ENCODE peak calls at places on chromosomes 12 and 14, in six cellular contexts. One of them, this sample, is unnamed.
A peak's percentile ranks its signal among the peaks of the same experiment; 100 is the strongest.

GRCh38 chr14:95711476-95712176 is 2.3 kb downstream of the TCL1A start:
- DNase-seq in activated CD8-positive, alpha-beta T cell treated with anti-CD3 and anti-CD28 coated beads for 36 hours: no peak
- DNase-seq in progenitor cell of endocrine pancreas: no peak
- DNase-seq in MCF 10A: no peak
- DNase-seq in HFFc6: no peak
- DNase-seq in A549: no peak
- DNase-seq in this sample: no peak

GRCh38 chr14:35390577-35391387 is 13.8 kb downstream of the NFKBIA start:
- DNase-seq in MCF 10A: peak; percentile 70
- DNase-seq in HFFc6: peak; percentile 54
- DNase-seq in activated CD8-positive, alpha-beta T cell treated with anti-CD3 and anti-CD28 coated beads for 36 hours: peak; percentile 48
- DNase-seq in A549: no peak
- DNase-seq in progenitor cell of endocrine pancreas: no peak
- DNase-seq in this sample: peak; percentile 57

GRCh38 chr14:68412505-68413496 is 380.1 kb downstream of the ZFP36L1 start:
- DNase-seq in A549: peak; percentile 77
- DNase-seq in activated CD8-positive, alpha-beta T cell treated with anti-CD3 and anti-CD28 coated beads for 36 hours: no peak
- DNase-seq in progenitor cell of endocrine pancreas: no peak
- DNase-seq in HFFc6: no peak
- DNase-seq in MCF 10A: no peak
- DNase-seq in this sample: no peak

GRCh38 chr12:51814311-51815088 is 34.0 kb downstream of the FIGNL2 start:
- DNase-seq in activated CD8-positive, alpha-beta T cell treated with anti-CD3 and anti-CD28 coated beads for 36 hours: peak; percentile 79
- DNase-seq in MCF 10A: no peak
- DNase-seq in progenitor cell of endocrine pancreas: peak; percentile 71
- DNase-seq in HFFc6: peak; percentile 45
- DNase-seq in A549: peak; percentile 82
- DNase-seq in this sample: peak; percentile 86

GRCh38 chr12:117279606-117280005 is 81.8 kb downstream of the NOS1 start:
- DNase-seq in MCF 10A: no peak
- DNase-seq in progenitor cell of endocrine pancreas: no peak
- DNase-seq in activated CD8-positive, alpha-beta T cell treated with anti-CD3 and anti-CD28 coated beads for 36 hours: no peak
- DNase-seq in HFFc6: no peak
- DNase-seq in A549: no peak
- DNase-seq in this sample: no peak

GRCh38 chr12:120580787-120581723 is at the start of gene POP5:
- DNase-seq in progenitor cell of endocrine pancreas: peak; percentile 92
- DNase-seq in MCF 10A: peak; percentile 98
- DNase-seq in HFFc6: peak; percentile 98
- DNase-seq in A549: peak; percentile 98
- DNase-seq in activated CD8-positive, alpha-beta T cell treated with anti-CD3 and anti-CD28 coated beads for 36 hours: peak; percentile 97
- DNase-seq in this sample: peak; percentile 95

GRCh38 chr12:46105735-46106134 is 115.4 kb upstream of the SCAF11 start:
- DNase-seq in activated CD8-positive, alpha-beta T cell treated with anti-CD3 and anti-CD28 coated beads for 36 hours: no peak
- DNase-seq in progenitor cell of endocrine pancreas: no peak
- DNase-seq in MCF 10A: no peak
- DNase-seq in HFFc6: no peak
- DNase-seq in A549: no peak
- DNase-seq in this sample: no peak

GRCh38 chr14:76891436-76891835 is 65.2 kb downstream of the LRRC74A start:
- DNase-seq in A549: no peak
- DNase-seq in HFFc6: peak; percentile 34
- DNase-seq in MCF 10A: no peak
- DNase-seq in activated CD8-positive, alpha-beta T cell treated with anti-CD3 and anti-CD28 coated beads for 36 hours: no peak
- DNase-seq in progenitor cell of endocrine pancreas: no peak
- DNase-seq in this sample: no peak

GRCh38 chr14:27528328-27528727 is 930.5 kb upstream of the NOVA1 start:
- DNase-seq in HFFc6: no peak
- DNase-seq in MCF 10A: peak; percentile 57
- DNase-seq in progenitor cell of endocrine pancreas: no peak
- DNase-seq in A549: peak; percentile 36
- DNase-seq in activated CD8-positive, alpha-beta T cell treated with anti-CD3 and anti-CD28 coated beads for 36 hours: no peak
- DNase-seq in this sample: no peak

GRCh38 chr14:91159182-91159581 is 45.3 kb downstream of the DGLUCY start:
- DNase-seq in activated CD8-positive, alpha-beta T cell treated with anti-CD3 and anti-CD28 coated beads for 36 hours: no peak
- DNase-seq in MCF 10A: peak; percentile 45
- DNase-seq in A549: no peak
- DNase-seq in progenitor cell of endocrine pancreas: no peak
- DNase-seq in HFFc6: no peak
- DNase-seq in this sample: no peak

GRCh38 chr14:100140452-100141132 is 18.9 kb downstream of the DEGS2 start:
- DNase-seq in A549: peak; percentile 26
- DNase-seq in progenitor cell of endocrine pancreas: peak; percentile 43
- DNase-seq in activated CD8-positive, alpha-beta T cell treated with anti-CD3 and anti-CD28 coated beads for 36 hours: no peak
- DNase-seq in HFFc6: no peak
- DNase-seq in MCF 10A: no peak
- DNase-seq in this sample: no peak

GRCh38 chr14:84087986-84088531 is 1441.9 kb upstream of the FLRT2 start:
- DNase-seq in activated CD8-positive, alpha-beta T cell treated with anti-CD3 and anti-CD28 coated beads for 36 hours: no peak
- DNase-seq in A549: no peak
- DNase-seq in progenitor cell of endocrine pancreas: no peak
- DNase-seq in MCF 10A: no peak
- DNase-seq in HFFc6: no peak
- DNase-seq in this sample: no peak

GRCh38 chr12:94282675-94283074 is 134.3 kb downstream of the PLXNC1 start:
- DNase-seq in progenitor cell of endocrine pancreas: no peak
- DNase-seq in HFFc6: no peak
- DNase-seq in MCF 10A: no peak
- DNase-seq in activated CD8-positive, alpha-beta T cell treated with anti-CD3 and anti-CD28 coated beads for 36 hours: peak; percentile 61
- DNase-seq in A549: no peak
- DNase-seq in this sample: no peak

GRCh38 chr12:114625294-114625851 is 58.6 kb downstream of the TBX3 start:
- DNase-seq in activated CD8-positive, alpha-beta T cell treated with anti-CD3 and anti-CD28 coated beads for 36 hours: peak; percentile 72
- DNase-seq in HFFc6: peak; percentile 81
- DNase-seq in progenitor cell of endocrine pancreas: peak; percentile 57
- DNase-seq in A549: peak; percentile 90
- DNase-seq in MCF 10A: peak; percentile 61
- DNase-seq in this sample: peak; percentile 44

DNA sequence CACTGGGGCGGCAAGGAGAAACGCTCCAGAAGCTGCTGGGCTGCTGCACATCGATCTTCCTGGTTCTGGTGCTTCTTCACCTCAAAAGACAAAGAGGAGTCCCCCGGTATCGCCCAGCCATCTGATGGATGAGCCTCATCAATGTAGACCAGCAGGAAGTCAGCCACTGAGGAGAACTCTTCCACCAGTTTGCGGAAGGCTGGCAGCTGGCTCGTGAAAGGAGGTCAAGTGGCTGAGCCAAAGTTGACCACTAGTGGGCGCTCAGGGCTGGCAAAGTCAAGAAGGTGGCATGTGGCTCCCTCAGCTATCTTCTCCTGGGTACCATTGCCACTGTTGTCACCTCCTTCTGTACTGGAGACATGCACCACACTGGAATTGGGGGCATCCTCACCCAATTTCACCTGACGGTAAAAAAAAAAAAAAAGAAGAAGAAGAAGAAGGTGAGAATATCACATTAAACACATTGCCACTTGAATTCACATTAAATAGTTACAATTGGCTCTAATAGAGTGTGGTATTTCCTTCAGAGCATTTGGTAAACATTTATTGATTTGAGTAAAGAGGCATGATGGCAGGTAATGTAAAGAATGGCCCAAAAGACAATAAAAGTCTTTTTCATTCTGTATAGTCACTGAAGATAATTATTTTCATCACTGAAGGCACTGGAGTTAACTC is 8.3 kb downstream of the DIO2 start:
- DNase-seq in progenitor cell of endocrine pancreas: no peak
- DNase-seq in activated CD8-positive, alpha-beta T cell treated with anti-CD3 and anti-CD28 coated beads for 36 hours: peak; percentile 51
- DNase-seq in MCF 10A: peak; percentile 22
- DNase-seq in A549: peak; percentile 45
- DNase-seq in HFFc6: no peak
- DNase-seq in this sample: peak; percentile 12
- TF ChIP-seq CTCF in progenitor cell of endocrine pancreas: peak; percentile 39
- TF ChIP-seq CTCF in activated CD8-positive, alpha-beta T cell treated with anti-CD3 and anti-CD28 coated beads for 36 hours: no peak
- TF ChIP-seq CTCF in MCF 10A: peak; percentile 12
- TF ChIP-seq CTCF in A549: peak; percentile 9
- TF ChIP-seq CTCF in HFFc6: peak; percentile 69
- TF ChIP-seq CTCF in this sample: peak; percentile 49

GRCh38 chr14:23030936-23031335 is 3.8 kb downstream of the PSMB5 start:
- DNase-seq in HFFc6: no peak
- DNase-seq in activated CD8-positive, alpha-beta T cell treated with anti-CD3 and anti-CD28 coated beads for 36 hours: no peak
- DNase-seq in MCF 10A: peak; percentile 33
- DNase-seq in progenitor cell of endocrine pancreas: no peak
- DNase-seq in A549: no peak
- DNase-seq in this sample: no peak

GRCh38 chr14:23034498-23035302 is at the start of gene PSMB5:
- DNase-seq in A549: peak; percentile 98
- DNase-seq in progenitor cell of endocrine pancreas: peak; percentile 64
- DNase-seq in MCF 10A: peak; percentile 96
- DNase-seq in activated CD8-positive, alpha-beta T cell treated with anti-CD3 and anti-CD28 coated beads for 36 hours: peak; percentile 96
- DNase-seq in HFFc6: peak; percentile 93
- DNase-seq in this sample: peak; percentile 91

GRCh38 chr14:23033801-23034497 is 751 bp downstream of the PSMB5 start:
- DNase-seq in A549: no peak
- DNase-seq in progenitor cell of endocrine pancreas: no peak
- DNase-seq in activated CD8-positive, alpha-beta T cell treated with anti-CD3 and anti-CD28 coated beads for 36 hours: peak; percentile 35
- DNase-seq in HFFc6: no peak
- DNase-seq in MCF 10A: no peak
- DNase-seq in this sample: no peak

GRCh38 chr14:23040100-23040499 is 1.9 kb upstream of the PSMB11 start:
- DNase-seq in MCF 10A: no peak
- DNase-seq in progenitor cell of endocrine pancreas: no peak
- DNase-seq in HFFc6: no peak
- DNase-seq in A549: no peak
- DNase-seq in activated CD8-positive, alpha-beta T cell treated with anti-CD3 and anti-CD28 coated beads for 36 hours: no peak
- DNase-seq in this sample: no peak

GRCh38 chr14:23035303-23036164 is 834 bp upstream of the PSMB5 start:
- DNase-seq in HFFc6: no peak
- DNase-seq in activated CD8-positive, alpha-beta T cell treated with anti-CD3 and anti-CD28 coated beads for 36 hours: no peak
- DNase-seq in A549: no peak
- DNase-seq in MCF 10A: no peak
- DNase-seq in progenitor cell of endocrine pancreas: no peak
- DNase-seq in this sample: no peak
- TF ChIP-seq CTCF in HFFc6: no peak
- TF ChIP-seq CTCF in activated CD8-positive, alpha-beta T cell treated with anti-CD3 and anti-CD28 coated beads for 36 hours: no peak
- TF ChIP-seq CTCF in A549: no peak
- TF ChIP-seq CTCF in MCF 10A: no peak
- TF ChIP-seq CTCF in progenitor cell of endocrine pancreas: no peak
- TF ChIP-seq CTCF in this sample: no peak

GRCh38 chr12:22709292-22709691 is 84.3 kb downstream of the ETNK1 start:
- DNase-seq in progenitor cell of endocrine pancreas: no peak
- DNase-seq in HFFc6: no peak
- DNase-seq in A549: peak; percentile 42
- DNase-seq in MCF 10A: peak; percentile 38
- DNase-seq in activated CD8-positive, alpha-beta T cell treated with anti-CD3 and anti-CD28 coated beads for 36 hours: no peak
- DNase-seq in this sample: peak; percentile 57
- TF ChIP-seq CTCF in progenitor cell of endocrine pancreas: peak; percentile 72
- TF ChIP-seq CTCF in HFFc6: peak; percentile 75
- TF ChIP-seq CTCF in A549: peak; percentile 54
- TF ChIP-seq CTCF in MCF 10A: peak; percentile 38
- TF ChIP-seq CTCF in activated CD8-positive, alpha-beta T cell treated with anti-CD3 and anti-CD28 coated beads for 36 hours: peak; percentile 47
- TF ChIP-seq CTCF in this sample: peak; percentile 12

DNA sequence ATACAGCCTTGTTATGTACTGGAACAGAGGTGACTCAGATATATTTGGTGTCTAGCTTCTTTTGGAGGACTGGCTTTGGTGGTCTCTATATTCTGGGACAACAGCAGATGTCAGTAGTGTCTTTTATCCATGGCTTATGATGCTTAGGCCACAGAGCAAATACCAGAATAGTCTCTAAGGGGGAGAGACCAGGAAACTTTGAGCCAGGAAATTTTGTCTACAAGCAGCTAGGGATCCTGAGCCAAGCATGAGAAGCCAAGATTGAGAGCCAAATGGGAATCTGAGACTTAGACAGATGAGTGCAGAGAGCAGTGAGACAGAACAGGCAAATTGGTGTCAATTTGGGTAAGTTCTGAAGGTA is 28.4 kb upstream of the PTPRR start:
- DNase-seq in MCF 10A: no peak
- DNase-seq in progenitor cell of endocrine pancreas: no peak
- DNase-seq in A549: no peak
- DNase-seq in activated CD8-positive, alpha-beta T cell treated with anti-CD3 and anti-CD28 coated beads for 36 hours: no peak
- DNase-seq in HFFc6: no peak
- DNase-seq in this sample: no peak
- TF ChIP-seq CTCF in MCF 10A: no peak
- TF ChIP-seq CTCF in progenitor cell of endocrine pancreas: no peak
- TF ChIP-seq CTCF in A549: no peak
- TF ChIP-seq CTCF in activated CD8-positive, alpha-beta T cell treated with anti-CD3 and anti-CD28 coated beads for 36 hours: no peak
- TF ChIP-seq CTCF in HFFc6: no peak
- TF ChIP-seq CTCF in this sample: no peak

DNA sequence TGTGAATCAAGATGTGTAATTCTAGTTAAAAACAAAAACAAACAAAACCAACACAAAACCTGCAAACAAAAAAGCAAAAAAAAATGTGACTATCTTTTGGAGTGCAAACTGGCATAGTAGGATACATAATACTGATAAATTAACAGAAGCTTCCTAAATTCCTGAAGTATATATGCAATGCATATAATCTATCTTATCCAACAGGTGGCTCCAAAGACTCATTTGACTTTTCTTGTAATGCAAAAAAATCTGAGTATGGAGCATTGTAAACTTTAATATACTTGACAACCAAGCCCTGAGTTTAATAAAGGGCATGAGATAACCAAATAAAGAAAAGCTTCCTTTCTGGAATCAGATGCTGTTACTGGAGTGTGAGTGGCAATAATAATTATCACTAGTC is 1003.6 kb downstream of the FSCB start:
- DNase-seq in A549: peak; percentile 0
- DNase-seq in progenitor cell of endocrine pancreas: no peak
- DNase-seq in MCF 10A: peak; percentile 21
- DNase-seq in activated CD8-positive, alpha-beta T cell treated with anti-CD3 and anti-CD28 coated beads for 36 hours: no peak
- DNase-seq in HFFc6: no peak
- DNase-seq in this sample: no peak
- TF ChIP-seq CTCF in A549: no peak
- TF ChIP-seq CTCF in progenitor cell of endocrine pancreas: peak; percentile 14
- TF ChIP-seq CTCF in MCF 10A: peak; percentile 48
- TF ChIP-seq CTCF in activated CD8-positive, alpha-beta T cell treated with anti-CD3 and anti-CD28 coated beads for 36 hours: no peak
- TF ChIP-seq CTCF in HFFc6: no peak
- TF ChIP-seq CTCF in this sample: no peak